ENCODE peak calls at places on chromosome 19, in nine cellular contexts. U is stomach, L is A549, O is tibial nerve, D is ovary, N is suprapubic skin, T is transverse colon, P is H1, R is upper lobe of left lung. I is an unnamed sample.

GRCh38 chr19:38543807-38544568 is 73.8 kb downstream of the MAP4K1 start:
- DNase-seq in U (peak; percentile 39), L (peak; percentile 98), O (peak; percentile 9), D (peak; percentile 46), N (no peak), T (peak; percentile 42), P (no peak), R (no peak), I (no peak)

GRCh38 chr19:47227347-47228167 is 3.4 kb downstream of the BBC3 start:
- DNase-seq in U (peak; percentile 84), L (peak; percentile 96), O (peak; percentile 85), D (peak; percentile 85), N (peak; percentile 97), T (peak; percentile 89), P (peak; percentile 94), R (peak; percentile 70), I (peak; percentile 98)

GRCh38 chr19:1082165-1082927 is 12.8 kb downstream of the POLR2E start:
- DNase-seq in U (peak; percentile 96), L (peak; percentile 50), O (no peak), D (peak; percentile 64), N (no peak), T (peak; percentile 96), P (peak; percentile 99), R (peak; percentile 93), I (no peak)

GRCh38 chr19:8413593-8413923 is 453 bp downstream of the MARCHF2 start:
- DNase-seq in U (no peak), L (no peak), O (no peak), D (no peak), N (no peak), T (no peak), P (no peak), R (no peak), I (no peak)

GRCh38 chr19:12580180-12580694 is 29.0 kb upstream of the ZNF564 start:
- DNase-seq in U (no peak), L (no peak), O (no peak), D (no peak), N (no peak), T (no peak), P (no peak), R (no peak), I (no peak)

GRCh38 chr19:40803857-40804782 is 5.1 kb downstream of the EGLN2 start:
- DNase-seq in U (peak; percentile 83), L (no peak), O (no peak), D (no peak), N (no peak), T (peak; percentile 83), P (no peak), R (no peak), I (no peak)

GRCh38 chr19:6693056-6693471 is 23.1 kb upstream of the TNFSF14 start:
- DNase-seq in U (no peak), L (no peak), O (no peak), D (no peak), N (no peak), T (no peak), P (no peak), R (peak; percentile 67), I (no peak)

GRCh38 chr19:12065100-12065538 is 588 bp downstream of the ZNF844 start:
- DNase-seq in U (no peak), L (no peak), O (peak; percentile 21), D (no peak), N (no peak), T (peak; percentile 16), P (peak; percentile 63), R (no peak), I (no peak)

GRCh38 chr19:12867120-12868099 is 13.8 kb downstream of the DNASE2 start:
- DNase-seq in U (peak; percentile 73), L (no peak), O (no peak), D (peak; percentile 81), N (no peak), T (peak; percentile 76), P (peak; percentile 96), R (peak; percentile 89), I (no peak)

GRCh38 chr19:58054792-58055482 is 4.1 kb upstream of the ZNF135 start:
- DNase-seq in U (no peak), L (no peak), O (no peak), D (peak; percentile 50), N (no peak), T (peak; percentile 14), P (peak; percentile 62), R (no peak), I (no peak)

GRCh38 chr19:53394522-53394973 is 401 bp upstream of the ZNF765 start:
- DNase-seq in U (peak; percentile 31), L (no peak), O (no peak), D (peak; percentile 60), N (peak; percentile 79), T (peak; percentile 28), P (no peak), R (peak; percentile 75), I (peak; percentile 91)

GRCh38 chr19:39307822-39308530 is 11.8 kb downstream of the IFNL1 start:
- DNase-seq in U (no peak), L (no peak), O (no peak), D (no peak), N (peak; percentile 63), T (no peak), P (peak; percentile 76), R (peak; percentile 85), I (no peak)

DNA sequence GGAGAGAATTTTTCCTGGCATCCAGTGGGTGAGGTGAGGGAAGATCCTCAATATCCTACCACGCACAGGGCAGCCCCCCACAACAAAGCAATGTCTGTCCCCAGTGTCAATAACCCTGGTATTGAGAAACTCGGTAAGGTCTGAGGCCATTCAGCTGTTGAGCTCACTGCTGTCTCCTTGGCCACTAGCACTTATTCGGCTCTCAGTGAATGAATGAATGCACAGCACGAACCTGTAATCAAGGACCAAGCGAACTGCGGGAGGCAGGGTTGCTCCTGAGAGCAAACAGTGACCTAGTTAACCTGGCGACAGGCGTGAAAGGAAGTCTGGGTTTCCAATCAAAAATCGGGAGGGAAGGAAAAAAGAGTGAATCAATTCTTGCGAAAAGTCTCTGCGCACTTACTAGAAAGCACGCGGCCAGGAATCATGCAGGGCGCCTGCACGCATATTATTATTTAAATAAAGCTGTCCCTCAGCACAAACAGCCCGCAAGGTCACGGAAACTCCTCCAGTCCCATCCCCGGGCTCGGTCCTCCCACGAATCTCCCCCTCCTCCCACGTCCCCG is 538 bp downstream of the ZSCAN5A start:
- DNase-seq in U (no peak), L (peak; percentile 28), O (peak; percentile 9), D (no peak), N (no peak), T (no peak), P (no peak), R (no peak), I (no peak)
- TF ChIP-seq EP300 in U (no peak), L (no peak), O (no peak), D (no peak), N (no peak), T (no peak), P (no peak), R (no peak), I (no peak)

DNA sequence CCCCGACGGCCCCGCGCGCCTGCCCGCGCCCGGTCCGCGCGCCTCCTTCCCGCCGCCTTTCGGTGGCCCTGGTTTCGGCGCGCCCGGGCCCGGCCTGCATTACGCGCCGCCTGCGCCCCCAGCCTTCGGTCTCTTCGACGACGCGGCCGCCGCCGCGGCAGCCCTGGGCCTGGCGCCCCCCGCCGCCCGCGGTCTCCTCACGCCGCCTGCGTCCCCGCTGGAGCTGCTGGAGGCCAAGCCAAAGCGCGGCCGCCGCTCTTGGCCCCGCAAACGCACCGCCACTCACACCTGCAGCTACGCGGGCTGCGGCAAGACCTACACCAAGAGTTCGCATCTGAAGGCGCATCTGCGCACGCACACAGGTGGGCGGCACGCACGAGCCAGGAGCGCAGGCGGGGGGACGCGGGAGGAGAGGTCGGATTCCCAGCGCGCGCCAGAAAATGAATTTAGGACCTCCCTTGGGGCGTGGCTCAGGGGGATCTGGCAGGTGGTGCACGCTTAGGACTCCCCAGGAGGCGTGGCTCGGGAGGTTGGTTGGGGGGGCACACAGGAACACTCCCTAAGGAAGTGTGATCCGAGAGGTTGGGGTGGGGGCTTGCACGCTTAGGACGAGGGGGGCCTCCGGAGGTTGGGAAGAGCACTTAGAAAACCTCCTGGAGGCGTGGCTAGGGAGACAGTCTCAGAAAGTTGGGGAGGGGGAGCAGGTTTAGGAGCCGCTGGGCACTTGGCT is 1.2 kb downstream of the KLF2 start:
- DNase-seq in U (no peak), L (no peak), O (no peak), D (peak; percentile 74), N (peak; percentile 85), T (peak; percentile 46), P (peak; percentile 87), R (peak; percentile 92), I (no peak)
- TF ChIP-seq POLR2A in U (no peak), L (no peak), O (no peak), D (no peak), N (no peak), T (no peak), P (no peak), R (peak; percentile 62), I (peak; percentile 5)

GRCh38 chr19:48954011-48954594 is 572 bp upstream of the BAX start:
- DNase-seq in U (no peak), L (no peak), O (no peak), D (no peak), N (no peak), T (no peak), P (no peak), R (no peak), I (no peak)
- H3K27ac ChIP-seq in U (peak overlapping the region; percentile 89), L (peak overlapping the region; percentile 96), O (peak overlapping the region; percentile 91), D (peak overlapping the region; percentile 0), N (peak overlapping the region; percentile 49), T (peak overlapping the region; percentile 89), P (peak overlapping the region; percentile 43), R (peak overlapping the region; percentile 82), I (peak overlapping the region; percentile 86)

GRCh38 chr19:32392142-32392541 is 13.4 kb upstream of the DPY19L3 start:
- DNase-seq in U (no peak), L (no peak), O (no peak), D (no peak), N (no peak), T (no peak), P (no peak), R (no peak), I (no peak)

GRCh38 chr19:32387701-32388392 is 17.7 kb upstream of the DPY19L3 start:
- DNase-seq in U (no peak), L (no peak), O (no peak), D (no peak), N (no peak), T (peak; percentile 59), P (no peak), R (no peak), I (no peak)

GRCh38 chr19:32392946-32393345 is 12.6 kb upstream of the DPY19L3 start:
- DNase-seq in U (no peak), L (no peak), O (no peak), D (no peak), N (no peak), T (no peak), P (no peak), R (no peak), I (peak; percentile 53)

DNA sequence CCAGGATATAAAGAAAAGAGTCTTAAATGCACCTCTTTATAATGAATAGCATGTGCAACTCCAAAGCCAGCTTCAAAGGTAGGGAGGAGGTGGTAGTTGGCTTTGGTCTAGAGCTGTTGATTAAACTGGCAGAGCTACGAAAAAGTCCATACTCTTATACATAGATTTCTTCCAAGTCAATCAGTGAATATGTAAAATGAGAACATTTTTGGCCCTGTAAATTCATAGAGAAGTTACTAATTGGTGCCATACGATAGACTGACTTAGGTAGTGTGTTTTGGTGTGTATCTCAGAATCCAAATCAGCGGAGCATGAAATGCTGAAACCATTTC is 17.2 kb upstream of the DPY19L3 start:
- DNase-seq in U (no peak), L (no peak), O (no peak), D (no peak), N (no peak), T (no peak), P (no peak), R (no peak), I (peak; percentile 62)
- TF ChIP-seq EP300 in U (no peak), L (no peak), O (no peak), D (no peak), N (no peak), T (no peak), P (no peak), R (no peak), I (no peak)